ENCODE peak calls at places on chromosomes 2 and 18, in seven cellular contexts. K is spleen, W is GM13976, I is lower lobe of right lung, O is BJ, S is psoas muscle, A is H9. P is an unnamed sample.

GRCh38 chr18:48136051-48136543 is 205.6 kb upstream of the SMAD2 start:
- DNase-seq in K (peak), W (no peak), I (peak), O (no peak), S (peak), A (no peak), P (no peak)

GRCh38 chr2:16148632-16149348 is 208.4 kb downstream of the MYCN start:
- DNase-seq in K (no peak), W (no peak), I (no peak), O (no peak), S (no peak), A (no peak), P (no peak)

GRCh38 chr2:206474059-206474458 is 30.7 kb downstream of the ADAM23 start:
- DNase-seq in K (no peak), W (no peak), I (no peak), O (no peak), S (no peak), A (no peak), P (no peak)

GRCh38 chr2:36556847-36557246 is 41.1 kb downstream of the FEZ2 start:
- DNase-seq in K (no peak), W (no peak), I (no peak), O (peak), S (no peak), A (no peak), P (no peak)

GRCh38 chr2:48332286-48332685 is 197.7 kb upstream of the STON1 start:
- DNase-seq in K (no peak), W (peak), I (no peak), O (no peak), S (no peak), A (no peak), P (no peak)

GRCh38 chr2:121266543-121267106 is 18.4 kb downstream of the TFCP2L1 start:
- DNase-seq in K (peak), W (no peak), I (no peak), O (no peak), S (no peak), A (no peak), P (no peak)

GRCh38 chr18:76522104-76522503 is 27.1 kb upstream of the ZNF516 start:
- DNase-seq in K (peak), W (no peak), I (no peak), O (no peak), S (no peak), A (peak), P (no peak)

GRCh38 chr2:119126650-119127049 is 31.9 kb downstream of the C1QL2 start:
- DNase-seq in K (no peak), W (peak), I (peak), O (no peak), S (no peak), A (peak), P (no peak)

GRCh38 chr2:110669079-110669478 is 8.8 kb downstream of the BUB1 start:
- DNase-seq in K (no peak), W (no peak), I (no peak), O (no peak), S (no peak), A (no peak), P (no peak)

GRCh38 chr2:178233428-178233827 is 39.1 kb downstream of the OSBPL6 start:
- DNase-seq in K (no peak), W (no peak), I (no peak), O (no peak), S (no peak), A (no peak), P (no peak)

GRCh38 chr2:174606336-174606735 is 8.7 kb upstream of the WIPF1 start:
- DNase-seq in K (no peak), W (no peak), I (no peak), O (peak), S (no peak), A (no peak), P (no peak)

GRCh38 chr2:18583905-18584607 is 5.3 kb downstream of the NT5C1B start:
- DNase-seq in K (peak), W (no peak), I (no peak), O (no peak), S (no peak), A (no peak), P (no peak)

GRCh38 chr2:2646312-2647051 is 315.4 kb upstream of the MYT1L start:
- DNase-seq in K (no peak), W (no peak), I (no peak), O (no peak), S (no peak), A (no peak), P (no peak)

GRCh38 chr18:78126106-78126505 is 853.5 kb upstream of the SALL3 start:
- DNase-seq in K (no peak), W (no peak), I (no peak), O (no peak), S (no peak), A (no peak), P (no peak)

GRCh38 chr18:78128004-78128403 is 851.6 kb upstream of the SALL3 start:
- DNase-seq in K (no peak), W (no peak), I (no peak), O (no peak), S (no peak), A (no peak), P (no peak)

GRCh38 chr18:78127041-78127440 is 852.6 kb upstream of the SALL3 start:
- DNase-seq in K (no peak), W (no peak), I (no peak), O (no peak), S (no peak), A (no peak), P (no peak)

GRCh38 chr18:78130232-78131195 is 849.1 kb upstream of the SALL3 start:
- DNase-seq in K (no peak), W (no peak), I (no peak), O (no peak), S (no peak), A (no peak), P (no peak)

GRCh38 chr18:78129260-78129659 is 850.4 kb upstream of the SALL3 start:
- DNase-seq in K (no peak), W (no peak), I (no peak), O (no peak), S (no peak), A (no peak), P (no peak)
- TF ChIP-seq CTCF in K (no peak), W (no peak), I (no peak), O (no peak), S (no peak), A (no peak), P (no peak)

DNA sequence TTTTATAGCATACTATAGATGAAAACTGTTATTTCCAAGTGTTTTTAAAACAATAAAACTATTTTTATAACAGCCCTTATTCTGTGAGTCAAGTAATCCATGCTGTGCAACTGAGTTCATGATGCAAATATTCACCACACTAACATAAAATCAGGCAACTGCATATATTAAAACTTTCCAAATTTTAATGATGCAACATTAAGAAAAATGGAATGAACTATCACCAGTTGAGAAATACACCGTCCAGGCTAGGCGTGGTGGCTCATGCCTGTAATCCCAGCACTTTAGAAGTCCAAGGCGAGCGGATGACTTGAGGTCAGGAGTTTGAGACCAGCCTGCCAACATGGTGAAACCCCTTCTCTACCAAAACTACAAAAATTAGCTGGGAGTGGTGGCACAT is 114.5 kb downstream of the CDH2 start:
- DNase-seq in K (no peak), W (no peak), I (no peak), O (no peak), S (no peak), A (no peak), P (no peak)
- TF ChIP-seq CTCF in K (no peak), W (no peak), I (no peak), O (no peak), S (no peak), A (no peak), P (no peak)

DNA sequence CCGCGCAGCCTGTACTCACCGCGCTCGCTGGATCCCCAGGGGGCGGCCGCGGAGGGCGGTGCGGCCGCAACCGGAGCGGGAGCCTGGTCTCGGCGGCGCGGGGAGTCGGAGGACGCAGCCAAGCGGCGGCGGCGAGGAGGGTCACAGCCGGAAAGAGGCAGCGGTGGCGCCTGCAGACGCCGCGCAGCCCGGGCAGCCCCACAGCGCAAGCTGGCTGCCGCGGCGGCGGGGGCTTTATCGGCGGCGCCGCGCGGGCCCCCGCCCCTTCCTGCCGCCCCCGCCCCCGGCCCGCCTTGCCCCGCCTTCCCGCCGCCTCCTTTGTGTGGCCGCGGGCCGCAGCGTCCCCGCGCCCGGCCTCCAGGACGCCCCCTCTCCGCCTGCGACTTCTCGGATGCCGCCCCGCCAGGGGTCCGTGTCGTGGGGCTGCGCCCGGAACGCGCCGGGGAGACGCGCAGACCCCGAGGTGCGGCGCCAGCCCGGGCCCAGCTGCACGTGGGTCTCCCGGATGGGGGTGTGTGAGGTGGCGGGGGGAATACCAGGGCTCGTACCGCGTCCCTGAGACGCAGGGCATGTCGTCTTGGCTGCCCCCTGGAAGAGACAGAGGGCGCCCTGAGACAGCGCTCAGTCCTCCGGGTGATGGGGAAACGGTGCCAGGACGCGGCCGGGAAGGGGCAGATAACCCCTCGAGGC is at the start of gene SERPINE2:
- DNase-seq in K (peak), W (peak), I (no peak), O (no peak), S (peak), A (peak), P (no peak)
- TF ChIP-seq CTCF in K (peak), W (no peak), I (peak), O (peak), S (peak), A (peak), P (peak)

DNA sequence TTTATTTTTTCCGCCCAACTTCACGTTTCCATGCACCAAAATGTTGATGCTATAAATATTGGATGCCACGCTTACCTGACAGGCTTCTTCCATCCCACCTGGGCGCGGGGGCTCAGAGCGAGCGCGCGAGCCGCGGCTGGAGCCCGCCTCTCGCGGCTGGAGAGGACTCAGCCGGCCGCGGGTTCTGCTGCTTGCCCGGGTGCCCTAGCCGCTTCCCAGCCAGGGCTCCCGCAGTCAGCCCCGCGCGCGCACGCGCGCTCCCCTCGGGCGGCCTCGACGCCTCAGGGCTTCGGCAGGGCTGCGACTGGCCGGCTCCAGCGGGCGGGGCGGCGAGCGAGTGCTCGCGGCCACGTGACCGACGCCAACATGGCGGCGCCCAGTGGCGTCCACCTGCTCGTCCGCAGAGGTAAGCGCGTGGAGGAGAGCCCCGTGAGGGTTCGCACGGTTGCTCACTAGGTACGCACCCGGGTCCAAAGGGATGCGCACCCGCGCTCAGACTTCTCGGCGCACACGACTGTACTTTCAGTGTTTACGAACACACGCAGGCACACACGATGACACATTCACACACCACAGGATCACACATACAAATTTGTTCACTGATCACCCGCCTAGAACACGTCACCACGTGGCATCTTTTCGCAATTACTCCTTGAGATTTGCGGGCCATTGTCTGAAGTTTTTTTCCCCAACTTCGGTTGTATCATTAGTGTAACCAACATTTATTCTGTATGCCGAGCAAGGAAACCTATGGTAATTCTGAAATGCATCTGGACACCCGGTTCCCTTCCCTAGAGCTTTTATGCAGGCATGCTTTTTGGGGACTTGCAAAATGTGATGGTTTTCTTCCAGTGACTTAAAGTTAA is at the start of gene METAP1D:
- DNase-seq in K (peak), W (peak), I (peak), O (peak), S (peak), A (peak), P (peak)
- TF ChIP-seq CTCF in K (no peak), W (no peak), I (no peak), O (no peak), S (no peak), A (no peak), P (no peak)

GRCh38 chr2:74886251-74886650 is 52.3 kb downstream of the HK2 start:
- DNase-seq in K (no peak), W (no peak), I (no peak), O (no peak), S (no peak), A (no peak), P (no peak)

GRCh38 chr2:74884866-74885265 is 50.9 kb downstream of the HK2 start:
- DNase-seq in K (no peak), W (no peak), I (no peak), O (no peak), S (no peak), A (no peak), P (no peak)

GRCh38 chr2:74887961-74888670 is 54.2 kb downstream of the HK2 start:
- DNase-seq in K (no peak), W (no peak), I (no peak), O (no peak), S (no peak), A (no peak), P (no peak)

GRCh38 chr2:74887445-74887951 is 53.6 kb downstream of the HK2 start:
- DNase-seq in K (no peak), W (no peak), I (no peak), O (peak), S (no peak), A (no peak), P (no peak)

GRCh38 chr2:74886811-74887210 is 52.9 kb downstream of the HK2 start:
- DNase-seq in K (no peak), W (no peak), I (no peak), O (no peak), S (no peak), A (no peak), P (no peak)
- TF ChIP-seq CTCF in K (no peak), W (no peak), I (no peak), O (no peak), S (no peak), A (peak), P (no peak)

DNA sequence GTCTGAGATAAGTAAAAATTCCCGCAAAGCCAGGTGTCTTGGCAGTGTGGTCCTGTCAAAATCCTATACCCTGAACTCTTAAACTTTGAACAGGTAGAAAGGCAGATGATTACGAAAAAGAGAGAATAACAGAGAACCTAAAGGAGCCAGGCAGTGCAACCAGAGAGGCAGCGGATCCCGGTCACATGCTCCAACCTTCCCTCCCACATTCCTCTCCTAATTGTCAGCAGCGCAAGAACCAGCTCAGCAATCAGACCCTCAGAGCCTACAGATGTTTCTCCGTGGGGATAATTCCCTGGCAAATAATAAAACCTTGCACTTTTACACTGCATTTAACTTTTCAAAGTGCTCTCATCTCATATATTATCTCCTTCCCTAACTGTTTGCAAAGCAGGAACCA is 124.8 kb downstream of the EPHA4 start:
- DNase-seq in K (no peak), W (no peak), I (no peak), O (no peak), S (no peak), A (no peak), P (no peak)
- TF ChIP-seq CTCF in K (no peak), W (no peak), I (no peak), O (no peak), S (no peak), A (no peak), P (no peak)

P was measured in retinal pigment epithelial cell.